ENCODE peak calls at places on chromosome 3, in six cellular contexts. One of them, this sample, is unnamed.

GRCh38 chr3:50405249-50405648 is 45.9 kb upstream of the TMEM115 start:
- DNase-seq in iris pigment epithelial cell: no peak
- DNase-seq in astrocyte: no peak
- DNase-seq in smooth muscle cell of the brain vasculature: no peak
- DNase-seq in NCI-H446 treated with DMSO at 0.1 percent for 48 hours: no peak
- DNase-seq in OCI-M1: peak
- DNase-seq in this sample: peak

GRCh38 chr3:81699921-81700320 is 61.5 kb downstream of the GBE1 start:
- DNase-seq in OCI-M1: no peak
- DNase-seq in smooth muscle cell of the brain vasculature: no peak
- DNase-seq in NCI-H446 treated with DMSO at 0.1 percent for 48 hours: peak
- DNase-seq in iris pigment epithelial cell: no peak
- DNase-seq in astrocyte: no peak
- DNase-seq in this sample: no peak

GRCh38 chr3:177385831-177386301 is 188.6 kb upstream of the TBL1XR1 start:
- DNase-seq in iris pigment epithelial cell: peak
- DNase-seq in smooth muscle cell of the brain vasculature: no peak
- DNase-seq in astrocyte: peak
- DNase-seq in OCI-M1: no peak
- DNase-seq in NCI-H446 treated with DMSO at 0.1 percent for 48 hours: no peak
- DNase-seq in this sample: peak

GRCh38 chr3:118108769-118109168 is 925.9 kb downstream of the IGSF11 start:
- DNase-seq in astrocyte: no peak
- DNase-seq in smooth muscle cell of the brain vasculature: no peak
- DNase-seq in OCI-M1: no peak
- DNase-seq in NCI-H446 treated with DMSO at 0.1 percent for 48 hours: no peak
- DNase-seq in iris pigment epithelial cell: no peak
- DNase-seq in this sample: no peak

GRCh38 chr3:152284906-152285305 is 16.2 kb downstream of the MBNL1 start:
- DNase-seq in OCI-M1: no peak
- DNase-seq in iris pigment epithelial cell: no peak
- DNase-seq in smooth muscle cell of the brain vasculature: no peak
- DNase-seq in NCI-H446 treated with DMSO at 0.1 percent for 48 hours: no peak
- DNase-seq in astrocyte: no peak
- DNase-seq in this sample: no peak

GRCh38 chr3:81823086-81823485 is 61.6 kb upstream of the GBE1 start:
- DNase-seq in smooth muscle cell of the brain vasculature: no peak
- DNase-seq in iris pigment epithelial cell: no peak
- DNase-seq in astrocyte: no peak
- DNase-seq in OCI-M1: no peak
- DNase-seq in NCI-H446 treated with DMSO at 0.1 percent for 48 hours: no peak
- DNase-seq in this sample: no peak

GRCh38 chr3:157098121-157098822 is 61.7 kb downstream of the CCNL1 start:
- DNase-seq in iris pigment epithelial cell: no peak
- DNase-seq in smooth muscle cell of the brain vasculature: no peak
- DNase-seq in NCI-H446 treated with DMSO at 0.1 percent for 48 hours: no peak
- DNase-seq in OCI-M1: no peak
- DNase-seq in astrocyte: peak
- DNase-seq in this sample: peak

GRCh38 chr3:187210555-187211327 is 13.5 kb downstream of the RTP1 start:
- DNase-seq in smooth muscle cell of the brain vasculature: no peak
- DNase-seq in OCI-M1: peak
- DNase-seq in iris pigment epithelial cell: no peak
- DNase-seq in NCI-H446 treated with DMSO at 0.1 percent for 48 hours: no peak
- DNase-seq in astrocyte: peak
- DNase-seq in this sample: peak

GRCh38 chr3:52004158-52004787 is 8.6 kb upstream of the RPL29 start:
- DNase-seq in OCI-M1: peak
- DNase-seq in iris pigment epithelial cell: peak
- DNase-seq in astrocyte: no peak
- DNase-seq in smooth muscle cell of the brain vasculature: no peak
- DNase-seq in NCI-H446 treated with DMSO at 0.1 percent for 48 hours: no peak
- DNase-seq in this sample: no peak

This sample was measured in LHCN-M2.